ENCODE peak calls at places on chromosomes 6 and 20, in ten cellular contexts. One of them, this sample, is unnamed.
A peak's percentile ranks its signal among the peaks of the same experiment; 100 is the strongest.

GRCh38 chr20:60232380-60232779 is 274.2 kb downstream of the CDH26 start:
- DNase-seq in HCT116: no peak
- DNase-seq in A549: no peak
- DNase-seq in endothelial cell of umbilical vein: no peak
- DNase-seq in SK-N-SH: no peak
- DNase-seq in WTC11: no peak
- DNase-seq in K562: no peak
- DNase-seq in H1: no peak
- DNase-seq in GM12878: no peak
- DNase-seq in HepG2: no peak
- DNase-seq in this sample: no peak

GRCh38 chr20:22795897-22796296 is 211.5 kb upstream of the FOXA2 start:
- DNase-seq in HCT116: peak; percentile 37
- DNase-seq in A549: peak; percentile 97
- DNase-seq in endothelial cell of umbilical vein: peak; percentile 98
- DNase-seq in SK-N-SH: no peak
- DNase-seq in WTC11: no peak
- DNase-seq in K562: no peak
- DNase-seq in H1: no peak
- DNase-seq in GM12878: no peak
- DNase-seq in HepG2: peak; percentile 80
- DNase-seq in this sample: no peak

GRCh38 chr6:116111552-116112528 is 11.2 kb downstream of the NT5DC1 start:
- DNase-seq in HCT116: peak; percentile 49
- DNase-seq in A549: peak; percentile 49
- DNase-seq in endothelial cell of umbilical vein: peak; percentile 46
- DNase-seq in SK-N-SH: peak; percentile 26
- DNase-seq in WTC11: peak; percentile 66
- DNase-seq in K562: peak; percentile 62
- DNase-seq in H1: peak; percentile 62
- DNase-seq in GM12878: no peak
- DNase-seq in HepG2: peak; percentile 60
- DNase-seq in this sample: peak; percentile 68

GRCh38 chr6:39335780-39336541 is 13.5 kb upstream of the KCNK16 start:
- DNase-seq in HCT116: no peak
- DNase-seq in A549: no peak
- DNase-seq in endothelial cell of umbilical vein: no peak
- DNase-seq in SK-N-SH: no peak
- DNase-seq in WTC11: no peak
- DNase-seq in K562: no peak
- DNase-seq in H1: no peak
- DNase-seq in GM12878: no peak
- DNase-seq in HepG2: no peak
- DNase-seq in this sample: peak; percentile 59

GRCh38 chr6:159107451-159108260 is 61.5 kb upstream of the FNDC1 start:
- DNase-seq in HCT116: no peak
- DNase-seq in A549: no peak
- DNase-seq in endothelial cell of umbilical vein: no peak
- DNase-seq in SK-N-SH: no peak
- DNase-seq in WTC11: no peak
- DNase-seq in K562: no peak
- DNase-seq in H1: peak; percentile 35
- DNase-seq in GM12878: no peak
- DNase-seq in HepG2: no peak
- DNase-seq in this sample: no peak

GRCh38 chr6:26360451-26361416 is 4.3 kb upstream of the BTN3A2 start:
- DNase-seq in HCT116: no peak
- DNase-seq in A549: no peak
- DNase-seq in endothelial cell of umbilical vein: no peak
- DNase-seq in SK-N-SH: no peak
- DNase-seq in WTC11: no peak
- DNase-seq in K562: no peak
- DNase-seq in H1: no peak
- DNase-seq in GM12878: no peak
- DNase-seq in HepG2: no peak
- DNase-seq in this sample: no peak

GRCh38 chr6:82589509-82590206 is 226.0 kb downstream of the TPBG start:
- DNase-seq in HCT116: peak; percentile 70
- DNase-seq in A549: peak; percentile 67
- DNase-seq in endothelial cell of umbilical vein: peak; percentile 3
- DNase-seq in SK-N-SH: peak; percentile 20
- DNase-seq in WTC11: peak; percentile 23
- DNase-seq in K562: peak; percentile 8
- DNase-seq in H1: peak; percentile 52
- DNase-seq in GM12878: peak; percentile 60
- DNase-seq in HepG2: peak; percentile 3
- DNase-seq in this sample: peak; percentile 56

GRCh38 chr6:12246900-12247299 is 43.3 kb upstream of the EDN1 start:
- DNase-seq in HCT116: no peak
- DNase-seq in A549: no peak
- DNase-seq in endothelial cell of umbilical vein: no peak
- DNase-seq in SK-N-SH: no peak
- DNase-seq in WTC11: no peak
- DNase-seq in K562: no peak
- DNase-seq in H1: no peak
- DNase-seq in GM12878: no peak
- DNase-seq in HepG2: no peak
- DNase-seq in this sample: no peak

GRCh38 chr20:56710577-56711465 is 81.7 kb downstream of the TFAP2C start:
- DNase-seq in HCT116: peak; percentile 6
- DNase-seq in A549: peak; percentile 77
- DNase-seq in endothelial cell of umbilical vein: no peak
- DNase-seq in SK-N-SH: no peak
- DNase-seq in WTC11: no peak
- DNase-seq in K562: no peak
- DNase-seq in H1: no peak
- DNase-seq in GM12878: no peak
- DNase-seq in HepG2: no peak
- DNase-seq in this sample: no peak

GRCh38 chr20:38883081-38883980 is 42.9 kb upstream of the FAM83D start:
- DNase-seq in HCT116: no peak
- DNase-seq in A549: no peak
- DNase-seq in endothelial cell of umbilical vein: no peak
- DNase-seq in SK-N-SH: peak; percentile 89
- DNase-seq in WTC11: no peak
- DNase-seq in K562: no peak
- DNase-seq in H1: no peak
- DNase-seq in GM12878: no peak
- DNase-seq in HepG2: no peak
- DNase-seq in this sample: no peak

GRCh38 chr6:14066782-14067406 is 50.7 kb upstream of the CD83 start:
- DNase-seq in HCT116: peak; percentile 68
- DNase-seq in A549: peak; percentile 65
- DNase-seq in endothelial cell of umbilical vein: peak; percentile 61
- DNase-seq in SK-N-SH: peak; percentile 67
- DNase-seq in WTC11: no peak
- DNase-seq in K562: peak; percentile 83
- DNase-seq in H1: no peak
- DNase-seq in GM12878: no peak
- DNase-seq in HepG2: peak; percentile 55
- DNase-seq in this sample: peak; percentile 74

GRCh38 chr6:17865243-17865642 is 122.2 kb downstream of the KIF13A start:
- DNase-seq in HCT116: peak; percentile 58
- DNase-seq in A549: no peak
- DNase-seq in endothelial cell of umbilical vein: no peak
- DNase-seq in SK-N-SH: no peak
- DNase-seq in WTC11: no peak
- DNase-seq in K562: no peak
- DNase-seq in H1: no peak
- DNase-seq in GM12878: no peak
- DNase-seq in HepG2: no peak
- DNase-seq in this sample: no peak

GRCh38 chr6:145824344-145824743 is 9.7 kb upstream of the FBXO30 start:
- DNase-seq in HCT116: no peak
- DNase-seq in A549: no peak
- DNase-seq in endothelial cell of umbilical vein: no peak
- DNase-seq in SK-N-SH: no peak
- DNase-seq in WTC11: no peak
- DNase-seq in K562: no peak
- DNase-seq in H1: no peak
- DNase-seq in GM12878: no peak
- DNase-seq in HepG2: no peak
- DNase-seq in this sample: no peak

GRCh38 chr20:1171461-1172093 is 13.2 kb downstream of the TMEM74B start:
- DNase-seq in HCT116: no peak
- DNase-seq in A549: peak; percentile 24
- DNase-seq in endothelial cell of umbilical vein: peak; percentile 26
- DNase-seq in SK-N-SH: no peak
- DNase-seq in WTC11: peak; percentile 80
- DNase-seq in K562: peak; percentile 77
- DNase-seq in H1: peak; percentile 84
- DNase-seq in GM12878: no peak
- DNase-seq in HepG2: peak; percentile 42
- DNase-seq in this sample: peak; percentile 59

DNA sequence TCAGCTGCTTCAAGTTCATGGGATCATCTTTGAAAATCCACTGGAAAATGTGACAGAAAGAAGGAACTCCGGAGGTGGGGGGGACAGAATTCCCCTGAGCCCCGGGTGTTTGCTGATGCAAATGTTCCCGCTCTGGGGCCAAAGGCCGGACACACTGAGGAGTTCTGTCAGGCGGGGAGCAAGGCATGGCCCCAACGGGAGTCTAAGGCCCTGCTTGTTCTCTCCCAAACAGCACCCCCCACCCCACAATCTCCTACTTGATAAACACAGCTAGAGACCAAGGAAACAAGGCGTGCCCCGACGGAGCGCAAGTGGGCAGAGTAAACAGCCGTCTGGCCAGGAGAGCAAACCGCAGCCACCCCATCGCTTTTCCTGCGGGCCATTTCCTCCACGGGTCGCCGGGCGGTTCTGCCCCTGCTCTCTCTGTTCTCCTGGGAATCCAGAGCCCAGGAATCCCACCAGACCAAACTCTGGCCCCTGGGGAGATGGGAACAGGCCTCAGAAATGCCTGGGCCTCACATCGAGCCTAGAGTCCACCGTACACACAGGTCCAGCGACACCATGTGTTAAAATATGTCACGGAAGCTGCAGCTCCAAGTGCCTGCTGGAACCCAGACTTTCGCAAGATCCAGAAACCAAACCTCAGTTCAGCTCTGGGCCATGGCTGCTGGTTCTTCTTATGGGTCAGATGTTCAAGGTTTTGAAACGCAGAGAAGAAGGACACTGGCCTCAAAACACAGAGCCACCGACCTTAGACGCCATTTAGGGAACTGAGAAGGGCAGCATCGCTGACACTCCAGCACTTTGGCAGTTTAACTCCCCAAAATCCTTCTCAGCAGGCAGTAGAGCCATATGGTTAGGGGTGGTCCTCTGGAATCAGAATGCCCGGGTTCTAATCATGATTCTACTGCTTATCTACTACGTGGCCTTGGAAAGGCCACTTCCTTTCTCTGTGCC is 104.2 kb downstream of the PREX1 start:
- DNase-seq in HCT116: no peak
- DNase-seq in A549: no peak
- DNase-seq in endothelial cell of umbilical vein: peak; percentile 37
- DNase-seq in SK-N-SH: no peak
- DNase-seq in WTC11: no peak
- DNase-seq in K562: no peak
- DNase-seq in H1: no peak
- DNase-seq in GM12878: no peak
- DNase-seq in HepG2: peak; percentile 73
- DNase-seq in this sample: peak; percentile 70
- TF ChIP-seq MAX in HCT116: no peak
- TF ChIP-seq MAX in A549: no peak
- TF ChIP-seq MAX in endothelial cell of umbilical vein: no peak
- TF ChIP-seq MAX in SK-N-SH: no peak
- TF ChIP-seq MAX in WTC11: no peak
- TF ChIP-seq MAX in K562: no peak
- TF ChIP-seq MAX in H1: no peak
- TF ChIP-seq MAX in GM12878: no peak
- TF ChIP-seq MAX in HepG2: peak; percentile 72
- TF ChIP-seq MAX in this sample: peak; percentile 38

GRCh38 chr6:291697-292505 is at the start of gene DUSP22:
- DNase-seq in HCT116: peak; percentile 45
- DNase-seq in A549: peak; percentile 78
- DNase-seq in endothelial cell of umbilical vein: peak; percentile 83
- DNase-seq in SK-N-SH: peak; percentile 100
- DNase-seq in WTC11: peak; percentile 81
- DNase-seq in K562: peak; percentile 90
- DNase-seq in H1: peak; percentile 87
- DNase-seq in GM12878: peak; percentile 81
- DNase-seq in HepG2: peak; percentile 80
- DNase-seq in this sample: peak; percentile 91
- TF ChIP-seq MAX in HCT116: no peak
- TF ChIP-seq MAX in A549: peak; percentile 11
- TF ChIP-seq MAX in endothelial cell of umbilical vein: no peak
- TF ChIP-seq MAX in SK-N-SH: no peak
- TF ChIP-seq MAX in WTC11: no peak
- TF ChIP-seq MAX in K562: peak; percentile 36
- TF ChIP-seq MAX in H1: no peak
- TF ChIP-seq MAX in GM12878: no peak
- TF ChIP-seq MAX in HepG2: peak; percentile 51
- TF ChIP-seq MAX in this sample: peak; percentile 4

GRCh38 chr20:21702001-21702400 is 3.5 kb upstream of the PAX1 start:
- DNase-seq in HCT116: no peak
- DNase-seq in A549: no peak
- DNase-seq in endothelial cell of umbilical vein: no peak
- DNase-seq in SK-N-SH: no peak
- DNase-seq in WTC11: no peak
- DNase-seq in K562: no peak
- DNase-seq in H1: no peak
- DNase-seq in GM12878: no peak
- DNase-seq in HepG2: no peak
- DNase-seq in this sample: no peak
- TF ChIP-seq MAX in HCT116: no peak
- TF ChIP-seq MAX in A549: no peak
- TF ChIP-seq MAX in endothelial cell of umbilical vein: no peak
- TF ChIP-seq MAX in SK-N-SH: no peak
- TF ChIP-seq MAX in WTC11: no peak
- TF ChIP-seq MAX in K562: no peak
- TF ChIP-seq MAX in H1: no peak
- TF ChIP-seq MAX in GM12878: no peak
- TF ChIP-seq MAX in HepG2: no peak
- TF ChIP-seq MAX in this sample: no peak

GRCh38 chr20:6780414-6780813 is 12.9 kb downstream of the BMP2 start:
- DNase-seq in HCT116: no peak
- DNase-seq in A549: no peak
- DNase-seq in endothelial cell of umbilical vein: no peak
- DNase-seq in SK-N-SH: peak; percentile 17
- DNase-seq in WTC11: no peak
- DNase-seq in K562: no peak
- DNase-seq in H1: no peak
- DNase-seq in GM12878: no peak
- DNase-seq in HepG2: no peak
- DNase-seq in this sample: no peak
- TF ChIP-seq MAX in HCT116: no peak
- TF ChIP-seq MAX in A549: no peak
- TF ChIP-seq MAX in endothelial cell of umbilical vein: no peak
- TF ChIP-seq MAX in SK-N-SH: no peak
- TF ChIP-seq MAX in WTC11: no peak
- TF ChIP-seq MAX in K562: no peak
- TF ChIP-seq MAX in H1: no peak
- TF ChIP-seq MAX in GM12878: no peak
- TF ChIP-seq MAX in HepG2: no peak
- TF ChIP-seq MAX in this sample: no peak

This sample was measured in NB4.